ENCODE peak calls at places on chromosome 12, in nine cellular contexts. One of them, this sample, is unnamed.
A peak's percentile ranks its signal among the peaks of the same experiment; 100 is the strongest.

GRCh38 chr12:60227916-60228315 is 632.1 kb downstream of the SLC16A7 start:
- DNase-seq in GDM1: no peak
- DNase-seq in activated CD4-positive, alpha-beta T cell treated with anti-CD3 and anti-CD28 coated beads for 4 hours: no peak
- DNase-seq in Right ventricle myocardium superior: no peak
- DNase-seq in cardiac muscle cell: no peak
- DNase-seq in WTC11: no peak
- DNase-seq in NCI-H774: no peak
- DNase-seq in CD4-positive, alpha-beta T cell: no peak
- DNase-seq in fibroblast of lung: no peak
- DNase-seq in this sample: no peak

GRCh38 chr12:49336645-49337584 is at the start of gene C1QL4:
- DNase-seq in GDM1: peak; percentile 76
- DNase-seq in activated CD4-positive, alpha-beta T cell treated with anti-CD3 and anti-CD28 coated beads for 4 hours: peak; percentile 91
- DNase-seq in Right ventricle myocardium superior: peak; percentile 91
- DNase-seq in cardiac muscle cell: peak; percentile 89
- DNase-seq in WTC11: peak; percentile 93
- DNase-seq in NCI-H774: peak; percentile 76
- DNase-seq in CD4-positive, alpha-beta T cell: peak; percentile 93
- DNase-seq in fibroblast of lung: peak; percentile 52
- DNase-seq in this sample: peak; percentile 53

GRCh38 chr12:65785500-65785899 is 38.8 kb upstream of the HMGA2 start:
- DNase-seq in GDM1: no peak
- DNase-seq in activated CD4-positive, alpha-beta T cell treated with anti-CD3 and anti-CD28 coated beads for 4 hours: no peak
- DNase-seq in Right ventricle myocardium superior: no peak
- DNase-seq in cardiac muscle cell: no peak
- DNase-seq in WTC11: no peak
- DNase-seq in NCI-H774: no peak
- DNase-seq in CD4-positive, alpha-beta T cell: no peak
- DNase-seq in fibroblast of lung: no peak
- DNase-seq in this sample: no peak

GRCh38 chr12:93243689-93244513 is 133.8 kb upstream of the NUDT4 start:
- DNase-seq in GDM1: no peak
- DNase-seq in activated CD4-positive, alpha-beta T cell treated with anti-CD3 and anti-CD28 coated beads for 4 hours: no peak
- DNase-seq in Right ventricle myocardium superior: no peak
- DNase-seq in cardiac muscle cell: peak; percentile 51
- DNase-seq in WTC11: no peak
- DNase-seq in NCI-H774: no peak
- DNase-seq in CD4-positive, alpha-beta T cell: no peak
- DNase-seq in fibroblast of lung: peak; percentile 90
- DNase-seq in this sample: peak; percentile 94

GRCh38 chr12:25323774-25324086 is 73.0 kb upstream of the KRAS start:
- DNase-seq in GDM1: no peak
- DNase-seq in activated CD4-positive, alpha-beta T cell treated with anti-CD3 and anti-CD28 coated beads for 4 hours: peak; percentile 15
- DNase-seq in Right ventricle myocardium superior: no peak
- DNase-seq in cardiac muscle cell: no peak
- DNase-seq in WTC11: no peak
- DNase-seq in NCI-H774: no peak
- DNase-seq in CD4-positive, alpha-beta T cell: no peak
- DNase-seq in fibroblast of lung: no peak
- DNase-seq in this sample: no peak

GRCh38 chr12:122203968-122204828 is 689 bp downstream of the B3GNT4 start:
- DNase-seq in GDM1: no peak
- DNase-seq in activated CD4-positive, alpha-beta T cell treated with anti-CD3 and anti-CD28 coated beads for 4 hours: peak; percentile 27
- DNase-seq in Right ventricle myocardium superior: peak; percentile 46
- DNase-seq in cardiac muscle cell: peak; percentile 32
- DNase-seq in WTC11: peak; percentile 48
- DNase-seq in NCI-H774: no peak
- DNase-seq in CD4-positive, alpha-beta T cell: no peak
- DNase-seq in fibroblast of lung: no peak
- DNase-seq in this sample: no peak

GRCh38 chr12:105480162-105480561 is 149.7 kb downstream of the C12orf75 start:
- DNase-seq in GDM1: no peak
- DNase-seq in activated CD4-positive, alpha-beta T cell treated with anti-CD3 and anti-CD28 coated beads for 4 hours: no peak
- DNase-seq in Right ventricle myocardium superior: no peak
- DNase-seq in cardiac muscle cell: peak; percentile 12
- DNase-seq in WTC11: no peak
- DNase-seq in NCI-H774: no peak
- DNase-seq in CD4-positive, alpha-beta T cell: no peak
- DNase-seq in fibroblast of lung: no peak
- DNase-seq in this sample: no peak

GRCh38 chr12:13243516-13244070 is 47.1 kb downstream of the EMP1 start:
- DNase-seq in GDM1: no peak
- DNase-seq in activated CD4-positive, alpha-beta T cell treated with anti-CD3 and anti-CD28 coated beads for 4 hours: no peak
- DNase-seq in Right ventricle myocardium superior: no peak
- DNase-seq in cardiac muscle cell: no peak
- DNase-seq in WTC11: no peak
- DNase-seq in NCI-H774: no peak
- DNase-seq in CD4-positive, alpha-beta T cell: no peak
- DNase-seq in fibroblast of lung: peak; percentile 32
- DNase-seq in this sample: no peak

GRCh38 chr12:23887055-23887835 is 62.2 kb downstream of the SOX5 start:
- DNase-seq in GDM1: no peak
- DNase-seq in activated CD4-positive, alpha-beta T cell treated with anti-CD3 and anti-CD28 coated beads for 4 hours: no peak
- DNase-seq in Right ventricle myocardium superior: no peak
- DNase-seq in cardiac muscle cell: no peak
- DNase-seq in WTC11: no peak
- DNase-seq in NCI-H774: peak; percentile 9
- DNase-seq in CD4-positive, alpha-beta T cell: no peak
- DNase-seq in fibroblast of lung: peak; percentile 4
- DNase-seq in this sample: no peak

GRCh38 chr12:62785941-62786559 is 148.9 kb downstream of the PPM1H start:
- DNase-seq in GDM1: peak; percentile 45
- DNase-seq in activated CD4-positive, alpha-beta T cell treated with anti-CD3 and anti-CD28 coated beads for 4 hours: no peak
- DNase-seq in Right ventricle myocardium superior: no peak
- DNase-seq in cardiac muscle cell: no peak
- DNase-seq in WTC11: no peak
- DNase-seq in NCI-H774: no peak
- DNase-seq in CD4-positive, alpha-beta T cell: no peak
- DNase-seq in fibroblast of lung: peak; percentile 70
- DNase-seq in this sample: peak; percentile 78

GRCh38 chr12:89353188-89353822 is 1.0 kb upstream of the DUSP6 start:
- DNase-seq in GDM1: peak; percentile 60
- DNase-seq in activated CD4-positive, alpha-beta T cell treated with anti-CD3 and anti-CD28 coated beads for 4 hours: peak; percentile 28
- DNase-seq in Right ventricle myocardium superior: peak; percentile 85
- DNase-seq in cardiac muscle cell: peak; percentile 89
- DNase-seq in WTC11: peak; percentile 82
- DNase-seq in NCI-H774: peak; percentile 85
- DNase-seq in CD4-positive, alpha-beta T cell: peak; percentile 41
- DNase-seq in fibroblast of lung: peak; percentile 64
- DNase-seq in this sample: peak; percentile 51

GRCh38 chr12:23202746-23203145 is 577.8 kb downstream of the ETNK1 start:
- DNase-seq in GDM1: no peak
- DNase-seq in activated CD4-positive, alpha-beta T cell treated with anti-CD3 and anti-CD28 coated beads for 4 hours: no peak
- DNase-seq in Right ventricle myocardium superior: no peak
- DNase-seq in cardiac muscle cell: no peak
- DNase-seq in WTC11: no peak
- DNase-seq in NCI-H774: no peak
- DNase-seq in CD4-positive, alpha-beta T cell: no peak
- DNase-seq in fibroblast of lung: no peak
- DNase-seq in this sample: no peak

GRCh38 chr12:111248981-111249380 is 119.9 kb downstream of the PHETA1 start:
- DNase-seq in GDM1: no peak
- DNase-seq in activated CD4-positive, alpha-beta T cell treated with anti-CD3 and anti-CD28 coated beads for 4 hours: no peak
- DNase-seq in Right ventricle myocardium superior: no peak
- DNase-seq in cardiac muscle cell: no peak
- DNase-seq in WTC11: no peak
- DNase-seq in NCI-H774: no peak
- DNase-seq in CD4-positive, alpha-beta T cell: no peak
- DNase-seq in fibroblast of lung: no peak
- DNase-seq in this sample: no peak

GRCh38 chr12:3753549-3754284 is 808 bp upstream of the CRACR2A start:
- DNase-seq in GDM1: no peak
- DNase-seq in activated CD4-positive, alpha-beta T cell treated with anti-CD3 and anti-CD28 coated beads for 4 hours: no peak
- DNase-seq in Right ventricle myocardium superior: peak; percentile 55
- DNase-seq in cardiac muscle cell: no peak
- DNase-seq in WTC11: no peak
- DNase-seq in NCI-H774: no peak
- DNase-seq in CD4-positive, alpha-beta T cell: no peak
- DNase-seq in fibroblast of lung: peak; percentile 54
- DNase-seq in this sample: peak; percentile 73

GRCh38 chr12:6338955-6339761 is 2.7 kb downstream of the TNFRSF1A start:
- DNase-seq in GDM1: no peak
- DNase-seq in activated CD4-positive, alpha-beta T cell treated with anti-CD3 and anti-CD28 coated beads for 4 hours: no peak
- DNase-seq in Right ventricle myocardium superior: peak; percentile 28
- DNase-seq in cardiac muscle cell: no peak
- DNase-seq in WTC11: no peak
- DNase-seq in NCI-H774: no peak
- DNase-seq in CD4-positive, alpha-beta T cell: no peak
- DNase-seq in fibroblast of lung: peak; percentile 39
- DNase-seq in this sample: no peak

GRCh38 chr12:117522559-117522958 is 161.1 kb upstream of the NOS1 start:
- DNase-seq in GDM1: no peak
- DNase-seq in activated CD4-positive, alpha-beta T cell treated with anti-CD3 and anti-CD28 coated beads for 4 hours: no peak
- DNase-seq in Right ventricle myocardium superior: no peak
- DNase-seq in cardiac muscle cell: no peak
- DNase-seq in WTC11: no peak
- DNase-seq in NCI-H774: no peak
- DNase-seq in CD4-positive, alpha-beta T cell: no peak
- DNase-seq in fibroblast of lung: no peak
- DNase-seq in this sample: no peak

GRCh38 chr12:1531654-1532366 is 62.6 kb downstream of the FBXL14 start:
- DNase-seq in GDM1: no peak
- DNase-seq in activated CD4-positive, alpha-beta T cell treated with anti-CD3 and anti-CD28 coated beads for 4 hours: no peak
- DNase-seq in Right ventricle myocardium superior: no peak
- DNase-seq in cardiac muscle cell: peak; percentile 87
- DNase-seq in WTC11: no peak
- DNase-seq in NCI-H774: no peak
- DNase-seq in CD4-positive, alpha-beta T cell: no peak
- DNase-seq in fibroblast of lung: no peak
- DNase-seq in this sample: no peak

GRCh38 chr12:130124106-130124505 is 38.2 kb upstream of the FZD10 start:
- DNase-seq in GDM1: no peak
- DNase-seq in activated CD4-positive, alpha-beta T cell treated with anti-CD3 and anti-CD28 coated beads for 4 hours: no peak
- DNase-seq in Right ventricle myocardium superior: no peak
- DNase-seq in cardiac muscle cell: no peak
- DNase-seq in WTC11: no peak
- DNase-seq in NCI-H774: no peak
- DNase-seq in CD4-positive, alpha-beta T cell: no peak
- DNase-seq in fibroblast of lung: no peak
- DNase-seq in this sample: no peak

GRCh38 chr12:5264006-5264405 is 167.9 kb upstream of the NTF3 start:
- DNase-seq in GDM1: no peak
- DNase-seq in activated CD4-positive, alpha-beta T cell treated with anti-CD3 and anti-CD28 coated beads for 4 hours: no peak
- DNase-seq in Right ventricle myocardium superior: no peak
- DNase-seq in cardiac muscle cell: no peak
- DNase-seq in WTC11: no peak
- DNase-seq in NCI-H774: no peak
- DNase-seq in CD4-positive, alpha-beta T cell: no peak
- DNase-seq in fibroblast of lung: no peak
- DNase-seq in this sample: no peak

GRCh38 chr12:1579626-1580025 is 14.8 kb downstream of the FBXL14 start:
- DNase-seq in GDM1: no peak
- DNase-seq in activated CD4-positive, alpha-beta T cell treated with anti-CD3 and anti-CD28 coated beads for 4 hours: no peak
- DNase-seq in Right ventricle myocardium superior: no peak
- DNase-seq in cardiac muscle cell: no peak
- DNase-seq in WTC11: no peak
- DNase-seq in NCI-H774: no peak
- DNase-seq in CD4-positive, alpha-beta T cell: no peak
- DNase-seq in fibroblast of lung: no peak
- DNase-seq in this sample: no peak

GRCh38 chr12:19045421-19045820 is 84.1 kb upstream of the PLEKHA5 start:
- DNase-seq in GDM1: no peak
- DNase-seq in activated CD4-positive, alpha-beta T cell treated with anti-CD3 and anti-CD28 coated beads for 4 hours: no peak
- DNase-seq in Right ventricle myocardium superior: no peak
- DNase-seq in cardiac muscle cell: no peak
- DNase-seq in WTC11: no peak
- DNase-seq in NCI-H774: no peak
- DNase-seq in CD4-positive, alpha-beta T cell: no peak
- DNase-seq in fibroblast of lung: no peak
- DNase-seq in this sample: no peak

GRCh38 chr12:45415393-45415817 is 199.5 kb downstream of the ANO6 start:
- DNase-seq in GDM1: no peak
- DNase-seq in activated CD4-positive, alpha-beta T cell treated with anti-CD3 and anti-CD28 coated beads for 4 hours: no peak
- DNase-seq in Right ventricle myocardium superior: no peak
- DNase-seq in cardiac muscle cell: no peak
- DNase-seq in WTC11: no peak
- DNase-seq in NCI-H774: no peak
- DNase-seq in CD4-positive, alpha-beta T cell: no peak
- DNase-seq in fibroblast of lung: peak; percentile 98
- DNase-seq in this sample: no peak

GRCh38 chr12:108770269-108770829 is 39.0 kb upstream of the CORO1C start:
- DNase-seq in GDM1: no peak
- DNase-seq in activated CD4-positive, alpha-beta T cell treated with anti-CD3 and anti-CD28 coated beads for 4 hours: no peak
- DNase-seq in Right ventricle myocardium superior: no peak
- DNase-seq in cardiac muscle cell: no peak
- DNase-seq in WTC11: no peak
- DNase-seq in NCI-H774: no peak
- DNase-seq in CD4-positive, alpha-beta T cell: no peak
- DNase-seq in fibroblast of lung: no peak
- DNase-seq in this sample: no peak

This sample was measured in AML-193.